ENCODE peak calls at places on chromosomes 6 and 20, in seven cellular contexts. N is cardiac muscle cell, L is SJSA1, U is GM23248, P is stomach, Y is breast epithelium, T is ovary. O is an unnamed sample. For H3K4me1, the result is how much of the 10 kb centered on the place peaks cover.

GRCh38 chr6:142802124-142802523 is 142.9 kb downstream of the HIVEP2 start:
- DNase-seq in N (peak), L (peak), U (peak), P (no peak), Y (no peak), T (no peak), O (no peak)

GRCh38 chr6:16544006-16544405 is 217.3 kb downstream of the ATXN1 start:
- DNase-seq in N (peak), L (no peak), U (no peak), P (no peak), Y (no peak), T (no peak), O (no peak)

GRCh38 chr6:84583784-84584183 is 180.6 kb downstream of the TBX18 start:
- DNase-seq in N (no peak), L (no peak), U (peak), P (no peak), Y (no peak), T (no peak), O (no peak)

GRCh38 chr6:35590622-35591066 is 77.9 kb upstream of the TULP1 start:
- DNase-seq in N (peak), L (no peak), U (no peak), P (no peak), Y (peak), T (peak), O (no peak)

GRCh38 chr6:83308833-83309232 is 115.7 kb downstream of the RWDD2A start:
- DNase-seq in N (no peak), L (no peak), U (no peak), P (no peak), Y (no peak), T (no peak), O (no peak)

GRCh38 chr20:51360451-51361230 is 181.9 kb downstream of the NFATC2 start:
- DNase-seq in N (peak), L (peak), U (peak), P (no peak), Y (no peak), T (no peak), O (no peak)

GRCh38 chr20:967796-968742 is 34.0 kb downstream of the RSPO4 start:
- DNase-seq in N (peak), L (no peak), U (peak), P (no peak), Y (no peak), T (no peak), O (no peak)

GRCh38 chr6:30682181-30683117 is 4.0 kb downstream of the PPP1R18 start:
- DNase-seq in N (peak), L (peak), U (peak), P (peak), Y (peak), T (peak), O (peak)

GRCh38 chr6:329888-330691 is 37.8 kb downstream of the DUSP22 start:
- DNase-seq in N (peak), L (no peak), U (no peak), P (no peak), Y (no peak), T (no peak), O (no peak)

GRCh38 chr6:152552616-152553209 is 84.4 kb downstream of the SYNE1 start:
- DNase-seq in N (peak), L (peak), U (peak), P (peak), Y (no peak), T (peak), O (no peak)

GRCh38 chr6:156991971-156992370 is 214.8 kb downstream of the ARID1B start:
- DNase-seq in N (peak), L (no peak), U (no peak), P (no peak), Y (no peak), T (no peak), O (no peak)

GRCh38 chr6:1527098-1527497 is 82.6 kb upstream of the FOXC1 start:
- DNase-seq in N (peak), L (no peak), U (peak), P (no peak), Y (peak), T (peak), O (peak)

GRCh38 chr6:137870744-137871247 is 3.7 kb downstream of the TNFAIP3 start:
- DNase-seq in N (no peak), L (no peak), U (no peak), P (no peak), Y (no peak), T (no peak), O (peak)

GRCh38 chr6:138004423-138005287 is 102.6 kb downstream of the PERP start:
- DNase-seq in N (peak), L (no peak), U (peak), P (no peak), Y (no peak), T (no peak), O (no peak)

DNA sequence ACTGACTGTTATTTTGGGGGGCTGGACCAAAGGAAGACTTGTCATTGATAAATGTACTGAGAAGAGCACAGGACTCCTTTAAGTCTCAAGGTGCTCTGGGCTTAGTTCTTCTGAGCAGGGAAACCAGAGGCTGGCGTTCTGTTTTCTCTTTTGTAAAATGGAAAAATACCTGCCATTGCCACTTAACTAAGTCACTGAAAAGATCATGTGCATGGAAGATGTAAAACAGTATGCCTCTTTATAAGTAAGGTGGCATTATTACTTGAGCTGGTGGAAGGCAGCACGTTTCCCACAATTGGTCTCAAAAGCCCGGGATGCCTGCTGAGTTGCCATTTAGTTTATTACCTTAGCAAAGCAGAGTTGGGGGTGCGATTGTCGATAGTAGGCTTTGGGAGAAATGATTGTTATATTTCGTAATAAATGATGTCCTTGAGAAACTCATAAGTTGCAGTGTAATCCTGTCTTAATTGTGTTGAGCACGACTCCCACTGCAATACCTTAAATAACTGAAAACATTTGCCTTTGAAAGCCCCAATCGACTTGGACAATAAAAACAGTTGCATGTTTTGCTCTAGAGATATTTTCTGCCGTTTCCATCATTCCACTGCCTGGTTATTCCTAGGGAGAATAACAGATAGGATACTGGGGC is 3.6 kb downstream of the JARID2 start:
- DNase-seq in N (no peak), L (no peak), U (peak), P (no peak), Y (no peak), T (no peak), O (no peak)
- H3K4me1 ChIP-seq in N (under half), L (under half), U (under half), P (under half), Y (under half), T (under half), O (under half)

GRCh38 chr6:168709991-168710390 is 269.0 kb downstream of the SMOC2 start:
- DNase-seq in N (no peak), L (no peak), U (no peak), P (no peak), Y (no peak), T (no peak), O (no peak)
- H3K4me1 ChIP-seq in N (under half), L (under half), U (under half), P (under half), Y (under half), T (under half), O (under half)

DNA sequence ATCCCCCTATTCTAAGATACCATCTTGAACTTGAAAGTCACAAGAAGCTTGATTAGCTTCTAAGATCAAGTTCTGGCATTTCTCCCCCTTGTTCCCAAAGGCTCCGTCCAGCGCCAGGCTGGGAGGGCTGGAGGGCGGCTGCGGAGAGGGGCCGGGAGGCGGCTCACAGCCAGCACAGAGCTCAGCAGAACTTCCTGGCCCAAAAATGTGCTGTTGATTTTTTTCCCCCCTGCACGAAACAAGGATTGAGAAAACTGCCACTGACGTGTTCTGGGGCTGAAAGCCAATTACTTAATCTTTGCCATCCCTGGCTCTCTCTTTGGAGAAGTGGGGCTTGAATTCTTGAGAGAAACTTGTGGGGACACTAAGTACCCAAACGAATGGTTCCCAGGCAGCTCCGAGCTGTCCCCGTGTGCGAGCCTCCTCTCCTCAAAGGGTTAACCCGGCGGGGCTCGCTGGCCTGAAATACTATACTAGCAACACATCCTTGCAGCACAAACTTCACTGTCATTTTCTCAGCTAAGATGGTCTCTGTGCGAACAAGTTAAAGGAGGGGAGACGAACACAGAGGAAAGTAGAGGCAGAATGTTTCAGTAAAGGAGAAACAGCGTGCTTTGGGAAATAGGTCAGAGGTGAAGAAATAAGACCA is 454 bp downstream of the TRAF3IP2 start:
- DNase-seq in N (peak), L (peak), U (peak), P (peak), Y (peak), T (peak), O (peak)
- H3K4me1 ChIP-seq in N (under half), L (half or more), U (under half), P (under half), Y (under half), T (under half), O (under half)

DNA sequence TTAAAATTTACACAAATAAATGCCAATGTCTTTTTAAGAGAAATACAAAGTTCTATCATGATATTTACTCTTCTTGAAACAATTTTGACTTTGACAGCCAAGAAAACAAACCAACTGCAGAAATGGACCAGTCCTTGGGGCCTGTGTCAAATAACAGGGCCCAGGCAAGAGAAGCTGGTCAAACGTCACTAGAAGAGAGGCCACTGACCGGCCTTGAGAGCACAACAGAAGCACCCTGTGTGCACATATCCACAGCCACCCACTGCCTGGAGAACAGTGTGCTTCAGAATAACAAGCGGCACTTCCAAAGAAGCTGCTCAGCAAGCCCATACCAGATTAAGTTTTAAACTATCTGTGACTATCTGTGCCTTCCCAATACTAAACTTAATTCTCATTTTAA is 14.8 kb downstream of the APMAP start:
- DNase-seq in N (no peak), L (peak), U (no peak), P (no peak), Y (no peak), T (no peak), O (no peak)
- H3K4me1 ChIP-seq in N (under half), L (under half), U (under half), P (under half), Y (under half), T (under half), O (under half)

GRCh38 chr20:53855733-53856132 is 214.7 kb downstream of the BCAS1 start:
- DNase-seq in N (no peak), L (no peak), U (no peak), P (no peak), Y (no peak), T (no peak), O (no peak)
- H3K4me1 ChIP-seq in N (under half), L (under half), U (under half), P (under half), Y (under half), T (under half), O (under half)

O was measured in effector memory CD4-positive, alpha-beta T cell.